ENCODE peak calls at places on chromosome X, in five cellular contexts. S, Q, G, P and R are unnamed samples.
A peak's percentile ranks its signal among the peaks of the same experiment; 100 is the strongest.

GRCh38 chrX:17154001-17154400 is 207.5 kb downstream of the REPS2 start:
- DNase-seq in P (no peak), Q (no peak), S (no peak), G (peak; percentile 54), R (no peak)

GRCh38 chrX:23434356-23434884 is 99.8 kb downstream of the PTCHD1 start:
- DNase-seq in P (no peak), S (peak; percentile 82), G (peak; percentile 90), Q (no peak), R (no peak)

GRCh38 chrX:77675986-77676385 is 110.0 kb downstream of the ATRX start:
- DNase-seq in P (no peak), Q (no peak), G (no peak), S (peak; percentile 1), R (no peak)

GRCh38 chrX:117215683-117216082 is 752.9 kb upstream of the CT83 start:
- DNase-seq in S (no peak), G (no peak), Q (no peak), P (no peak), R (no peak)

GRCh38 chrX:111445485-111445884 is 33.5 kb upstream of the DCX start:
- DNase-seq in Q (no peak), P (peak; percentile 75), G (peak; percentile 7), S (peak; percentile 25), R (peak; percentile 67)

GRCh38 chrX:41870719-41871151 is 52.6 kb downstream of the CASK start:
- DNase-seq in Q (no peak), S (no peak), P (peak; percentile 7), G (no peak), R (no peak)

GRCh38 chrX:41452972-41453371 is 5.8 kb downstream of the NYX start:
- DNase-seq in P (no peak), S (peak; percentile 27), Q (no peak), G (no peak), R (no peak)

GRCh38 chrX:129642641-129643040 is 12.1 kb downstream of the APLN start:
- DNase-seq in S (no peak), Q (no peak), G (peak; percentile 31), P (no peak), R (no peak)

GRCh38 chrX:49840679-49841078 is 11.6 kb downstream of the PAGE4 start:
- DNase-seq in P (peak; percentile 6), Q (peak; percentile 33), S (peak; percentile 34), G (peak; percentile 22), R (peak; percentile 84)

GRCh38 chrX:78543281-78543680 is 115.8 kb downstream of the RTL3 start:
- DNase-seq in P (no peak), Q (no peak), G (no peak), S (no peak), R (no peak)

GRCh38 chrX:9562851-9563250 is 98.0 kb downstream of the TBL1X start:
- DNase-seq in G (peak; percentile 87), P (no peak), S (peak; percentile 80), Q (no peak), R (no peak)

GRCh38 chrX:46319750-46320149 is 225.5 kb downstream of the ZNF674 start:
- DNase-seq in G (no peak), P (no peak), Q (no peak), S (no peak), R (no peak)